ENCODE peak calls at places on chromosomes 3 and 15, in eight cellular contexts. L is pons; Q is natural killer cell; X is fibroblast of pulmonary artery; D is T follicular helper cell; N is SK-N-SH; Y is stimulated activated naive CD8-positive, alpha-beta T cell treated with anti-CD3 and anti-CD28 coated beads, Interleukin-15, Interleukin-2, amounts not matched to agents 100 U/mL and 50 U/mL, for 24 hours; O is GM13976. V is an unnamed sample.

GRCh38 chr15:101264011-101264410 is 12.2 kb upstream of the CHSY1 start:
- DNase-seq in D (no peak), Y (no peak), Q (no peak), N (no peak), L (no peak), O (no peak), X (peak), V (peak)

GRCh38 chr15:68581725-68582124 is 2.9 kb downstream of the CORO2B start:
- DNase-seq in N (no peak), L (peak), X (no peak), O (no peak), D (no peak), Y (no peak), Q (no peak), V (peak)

GRCh38 chr3:39228496-39228895 is 36.1 kb upstream of the XIRP1 start:
- DNase-seq in X (no peak), L (no peak), N (no peak), D (no peak), Y (no peak), Q (no peak), O (no peak), V (no peak)

GRCh38 chr3:171776411-171776810 is 33.9 kb downstream of the PLD1 start:
- DNase-seq in N (no peak), O (no peak), X (no peak), L (peak), Q (no peak), D (no peak), Y (no peak), V (no peak)

GRCh38 chr3:177174607-177175006 is 22.7 kb downstream of the TBL1XR1 start:
- DNase-seq in L (no peak), N (no peak), X (no peak), D (no peak), Q (no peak), Y (no peak), O (no peak), V (no peak)

GRCh38 chr15:25717116-25717755 is 145.9 kb downstream of the ATP10A start:
- DNase-seq in N (no peak), L (no peak), Q (no peak), Y (no peak), X (peak), D (no peak), O (no peak), V (no peak)

GRCh38 chr3:149581248-149581647 is 76.6 kb downstream of the WWTR1 start:
- DNase-seq in D (no peak), X (no peak), L (no peak), N (no peak), Y (no peak), Q (no peak), O (no peak), V (peak)

GRCh38 chr3:189588061-189588817 is 43.0 kb upstream of the TP63 start:
- DNase-seq in N (no peak), D (no peak), L (no peak), Y (no peak), Q (no peak), O (no peak), X (peak), V (peak)

GRCh38 chr3:94173667-94174434 is 111.0 kb downstream of the NSUN3 start:
- DNase-seq in N (peak), L (no peak), O (no peak), Y (no peak), D (no peak), X (peak), Q (no peak), V (peak)

GRCh38 chr15:72155021-72155621 is 36.9 kb downstream of the SENP8 start:
- DNase-seq in L (peak), Y (no peak), X (peak), Q (no peak), O (no peak), N (peak), D (no peak), V (peak)

GRCh38 chr3:16370872-16371740 is 106.1 kb downstream of the OXNAD1 start:
- DNase-seq in D (no peak), Y (no peak), N (no peak), X (no peak), O (peak), L (no peak), Q (no peak), V (no peak)

GRCh38 chr15:28191832-28192231 is 92.7 kb upstream of the OCA2 start:
- DNase-seq in D (no peak), Y (no peak), X (peak), O (no peak), N (peak), L (peak), Q (no peak), V (no peak)

GRCh38 chr3:73080201-73080966 is 18.9 kb downstream of the EBLN2 start:
- DNase-seq in L (no peak), Q (no peak), X (peak), O (peak), D (no peak), N (no peak), Y (no peak), V (no peak)